ENCODE peak calls at places on chromosomes 1 and 21, in eight cellular contexts. I is stimulated activated CD4-positive, alpha-beta T cell treated with anti-CD3 and anti-CD28 coated beads, Interleukin-1b, Interleukin-23, amount 100 ng/mL, for 24 hours; S is NCI-H187 treated with DMSO at 0.1 percent for 48 hours; H is MV-4-11; K is activated CD4-positive, alpha-beta T cell treated with anti-CD3 and anti-CD28 coated beads, Interleukin-2, amount 50 U/mL, for 1 hour; U is uterus; Z is immature natural killer cell; L is cardiac fibroblast. Q is an unnamed sample.

GRCh38 chr1:44757420-44757819 is 17.8 kb downstream of the KIF2C start:
- DNase-seq in I (no peak), S (no peak), H (no peak), K (no peak), U (no peak), Z (no peak), L (no peak), Q (no peak)

GRCh38 chr1:172585861-172586260 is 52.9 kb downstream of the SUCO start:
- DNase-seq in I (no peak), S (no peak), H (no peak), K (no peak), U (no peak), Z (no peak), L (no peak), Q (no peak)

GRCh38 chr1:25742316-25742715 is 57.7 kb upstream of the SELENON start:
- DNase-seq in I (no peak), S (no peak), H (no peak), K (no peak), U (no peak), Z (no peak), L (no peak), Q (no peak)

GRCh38 chr1:203440780-203441179 is 34.8 kb upstream of the PRELP start:
- DNase-seq in I (no peak), S (no peak), H (peak), K (no peak), U (peak), Z (no peak), L (peak), Q (no peak)

GRCh38 chr1:92029241-92029922 is 403 bp upstream of the EPHX4 start:
- DNase-seq in I (no peak), S (no peak), H (no peak), K (no peak), U (no peak), Z (no peak), L (no peak), Q (no peak)

GRCh38 chr21:44955141-44955802 is 15.4 kb downstream of the SLX9 start:
- DNase-seq in I (no peak), S (no peak), H (no peak), K (no peak), U (no peak), Z (no peak), L (no peak), Q (no peak)

GRCh38 chr1:154157520-154158306 is 2.8 kb upstream of the NUP210L start:
- DNase-seq in I (peak), S (no peak), H (peak), K (peak), U (peak), Z (peak), L (peak), Q (no peak)

GRCh38 chr21:20020032-20020431 is 978.2 kb upstream of the NCAM2 start:
- DNase-seq in I (no peak), S (no peak), H (no peak), K (no peak), U (no peak), Z (no peak), L (no peak), Q (no peak)

GRCh38 chr1:25922633-25923567 is 16.7 kb upstream of the STMN1 start:
- DNase-seq in I (no peak), S (no peak), H (peak), K (peak), U (peak), Z (peak), L (no peak), Q (no peak)

GRCh38 chr1:23692308-23692871 is 784 bp downstream of the RPL11 start:
- DNase-seq in I (no peak), S (no peak), H (no peak), K (no peak), U (no peak), Z (no peak), L (no peak), Q (no peak)

GRCh38 chr21:38820471-38821239 is 14.9 kb downstream of the ETS2 start:
- DNase-seq in I (no peak), S (no peak), H (peak), K (no peak), U (no peak), Z (no peak), L (no peak), Q (no peak)

GRCh38 chr1:229855999-229856650 is 210.9 kb upstream of the GALNT2 start:
- DNase-seq in I (no peak), S (no peak), H (peak), K (no peak), U (no peak), Z (peak), L (no peak), Q (no peak)

GRCh38 chr1:230708631-230709580 is 5.0 kb downstream of the AGT start:
- DNase-seq in I (no peak), S (no peak), H (peak), K (no peak), U (no peak), Z (no peak), L (peak), Q (no peak)

GRCh38 chr21:46229133-46229922 is 754 bp upstream of the LSS start:
- DNase-seq in I (no peak), S (no peak), H (no peak), K (no peak), U (peak), Z (no peak), L (no peak), Q (no peak)

GRCh38 chr21:19553930-19554615 is 1150.5 kb upstream of the TMPRSS15 start:
- DNase-seq in I (no peak), S (no peak), H (no peak), K (no peak), U (no peak), Z (no peak), L (no peak), Q (no peak)

GRCh38 chr1:147600119-147601111 is 59.1 kb downstream of the BCL9 start:
- DNase-seq in I (no peak), S (no peak), H (no peak), K (no peak), U (peak), Z (no peak), L (peak), Q (peak)

GRCh38 chr1:11487196-11487751 is 8.3 kb downstream of the DISP3 start:
- DNase-seq in I (no peak), S (no peak), H (no peak), K (no peak), U (no peak), Z (no peak), L (no peak), Q (no peak)

GRCh38 chr1:12166834-12167492 is at the start of gene TNFRSF1B:
- DNase-seq in I (peak), S (no peak), H (peak), K (peak), U (no peak), Z (peak), L (no peak), Q (no peak)

GRCh38 chr1:195604287-195604686 is 1004.0 kb downstream of the KCNT2 start:
- DNase-seq in I (no peak), S (no peak), H (no peak), K (no peak), U (no peak), Z (no peak), L (no peak), Q (no peak)

GRCh38 chr1:79198841-79199240 is 192.3 kb upstream of the ADGRL4 start:
- DNase-seq in I (no peak), S (no peak), H (no peak), K (no peak), U (no peak), Z (no peak), L (peak), Q (no peak)

GRCh38 chr1:45883633-45884032 is 80.2 kb downstream of the MAST2 start:
- DNase-seq in I (no peak), S (no peak), H (no peak), K (no peak), U (no peak), Z (no peak), L (peak), Q (no peak)

GRCh38 chr1:39733161-39733560 is 5.5 kb upstream of the PPIE start:
- DNase-seq in I (no peak), S (no peak), H (no peak), K (no peak), U (no peak), Z (no peak), L (peak), Q (no peak)

GRCh38 chr1:116150368-116150767 is 39.2 kb downstream of the MAB21L3 start:
- DNase-seq in I (no peak), S (no peak), H (no peak), K (no peak), U (no peak), Z (no peak), L (no peak), Q (no peak)

GRCh38 chr21:21007606-21008005 is 9.4 kb downstream of the NCAM2 start:
- DNase-seq in I (no peak), S (no peak), H (no peak), K (no peak), U (no peak), Z (no peak), L (peak), Q (no peak)

GRCh38 chr1:228340686-228341449 is 65.8 kb downstream of the TRIM11 start:
- DNase-seq in I (no peak), S (no peak), H (no peak), K (no peak), U (peak), Z (no peak), L (no peak), Q (no peak)

GRCh38 chr21:23217597-23217996 is 2219.4 kb downstream of the NCAM2 start:
- DNase-seq in I (no peak), S (no peak), H (no peak), K (no peak), U (no peak), Z (no peak), L (no peak), Q (no peak)

GRCh38 chr1:230878584-230878975 is 10.3 kb upstream of the C1orf198 start:
- DNase-seq in I (no peak), S (no peak), H (no peak), K (no peak), U (peak), Z (no peak), L (peak), Q (no peak)

GRCh38 chr1:6245869-6246496 is 2.0 kb downstream of the HES3 start:
- DNase-seq in I (peak), S (no peak), H (no peak), K (peak), U (no peak), Z (peak), L (no peak), Q (no peak)

GRCh38 chr1:181676269-181676668 is 193.0 kb downstream of the CACNA1E start:
- DNase-seq in I (no peak), S (peak), H (peak), K (no peak), U (no peak), Z (no peak), L (peak), Q (no peak)

GRCh38 chr1:151562661-151563060 is 22.6 kb downstream of the TUFT1 start:
- DNase-seq in I (no peak), S (no peak), H (no peak), K (no peak), U (no peak), Z (no peak), L (no peak), Q (no peak)

GRCh38 chr1:241157435-241157834 is 199.6 kb downstream of the RGS7 start:
- DNase-seq in I (no peak), S (no peak), H (no peak), K (no peak), U (no peak), Z (no peak), L (no peak), Q (no peak)

Q was measured in omental fat pad.